ENCODE peak calls at places on chromosome 20, in eight cellular contexts. Y is esophagus muscularis mucosa, D is upper lobe of left lung, S is sigmoid colon, J is spleen, P is SK-N-MC, L is breast epithelium, C is prostate gland. G is an unnamed sample.

GRCh38 chr20:45948261-45948733 is 13.8 kb downstream of the PCIF1 start:
- DNase-seq in C (no peak), J (no peak), S (no peak), P (no peak), D (no peak), L (no peak), Y (no peak), G (no peak)

GRCh38 chr20:5095931-5096330 is 23.8 kb downstream of the PCNA start:
- DNase-seq in L (no peak), D (peak), C (no peak), J (peak), Y (no peak), S (no peak), P (no peak), G (no peak)

GRCh38 chr20:17531537-17532025 is 402 bp upstream of the BFSP1 start:
- DNase-seq in D (no peak), S (no peak), Y (no peak), P (no peak), L (no peak), C (no peak), J (no peak), G (no peak)

GRCh38 chr20:59985864-59986263 is 27.6 kb downstream of the CDH26 start:
- DNase-seq in C (no peak), J (no peak), D (no peak), Y (peak), S (no peak), P (no peak), L (no peak), G (no peak)

GRCh38 chr20:8043687-8044278 is 24.2 kb upstream of the TMX4 start:
- DNase-seq in P (peak), D (no peak), S (no peak), L (no peak), J (no peak), Y (no peak), C (peak), G (no peak)

GRCh38 chr20:52724586-52724985 is 247.6 kb upstream of the TSHZ2 start:
- DNase-seq in L (no peak), S (no peak), C (peak), J (no peak), Y (no peak), P (no peak), D (no peak), G (no peak)

GRCh38 chr20:20796766-20797415 is 84.4 kb upstream of the RALGAPA2 start:
- DNase-seq in C (no peak), D (peak), J (no peak), L (no peak), P (no peak), S (no peak), Y (no peak), G (no peak)

GRCh38 chr20:61913423-61914225 is 152.1 kb downstream of the TAF4 start:
- DNase-seq in C (no peak), S (no peak), J (peak), L (no peak), D (no peak), Y (no peak), P (no peak), G (no peak)

GRCh38 chr20:43824279-43824678 is 90.4 kb upstream of the TOX2 start:
- DNase-seq in D (no peak), S (peak), P (no peak), J (peak), L (no peak), C (no peak), Y (peak), G (no peak)

GRCh38 chr20:62165762-62166399 is 16.9 kb upstream of the MTG2 start:
- DNase-seq in S (no peak), P (no peak), J (peak), C (no peak), L (no peak), D (peak), Y (no peak), G (no peak)

GRCh38 chr20:9498322-9498721 is 16.1 kb upstream of the LAMP5 start:
- DNase-seq in C (no peak), D (no peak), L (no peak), Y (no peak), S (no peak), J (no peak), P (no peak), G (no peak)

GRCh38 chr20:6044102-6044501 is 9.8 kb downstream of the LRRN4 start:
- DNase-seq in P (no peak), C (no peak), D (no peak), J (no peak), S (no peak), Y (no peak), L (no peak), G (no peak)

GRCh38 chr20:58011947-58012610 is 216.4 kb downstream of the ANKRD60 start:
- DNase-seq in C (no peak), Y (no peak), S (no peak), L (peak), D (no peak), P (no peak), J (no peak), G (no peak)

GRCh38 chr20:58651548-58651822 is 402 bp downstream of the STX16 start:
- DNase-seq in J (no peak), S (no peak), C (no peak), L (no peak), P (no peak), Y (no peak), D (no peak), G (no peak)

GRCh38 chr20:17955302-17955701 is 13.3 kb downstream of the SNX5 start:
- DNase-seq in L (no peak), J (no peak), Y (no peak), S (no peak), C (no peak), D (no peak), P (no peak), G (no peak)

GRCh38 chr20:20233041-20233514 is 134.8 kb upstream of the INSM1 start:
- DNase-seq in L (no peak), P (no peak), S (no peak), D (peak), J (no peak), Y (no peak), C (no peak), G (no peak)

GRCh38 chr20:8428988-8429387 is 296.9 kb downstream of the PLCB1 start:
- DNase-seq in L (no peak), C (no peak), S (no peak), Y (no peak), D (no peak), J (no peak), P (no peak), G (no peak)

GRCh38 chr20:63009988-63010769 is 3.4 kb upstream of the BHLHE23 start:
- DNase-seq in S (no peak), C (no peak), J (peak), L (peak), D (no peak), Y (no peak), P (no peak), G (no peak)

GRCh38 chr20:32982617-32983458 is 21.4 kb downstream of the SUN5 start:
- DNase-seq in C (peak), S (no peak), J (peak), P (no peak), Y (no peak), L (no peak), D (no peak), G (peak)

GRCh38 chr20:13342469-13343242 is 121.6 kb downstream of the ISM1 start:
- DNase-seq in S (no peak), C (no peak), P (no peak), D (peak), L (peak), Y (no peak), J (no peak), G (peak)

GRCh38 chr20:48523191-48523757 is 304.5 kb downstream of the PREX1 start:
- DNase-seq in S (no peak), L (no peak), Y (no peak), J (no peak), C (no peak), P (peak), D (no peak), G (no peak)

GRCh38 chr20:57432874-57433491 is 41.8 kb downstream of the RBM38 start:
- DNase-seq in P (no peak), D (peak), Y (no peak), S (peak), C (no peak), J (peak), L (no peak), G (no peak)

GRCh38 chr20:20267685-20268429 is 100.0 kb upstream of the INSM1 start:
- DNase-seq in C (no peak), L (no peak), P (no peak), D (no peak), S (no peak), J (no peak), Y (no peak), G (no peak)

DNA sequence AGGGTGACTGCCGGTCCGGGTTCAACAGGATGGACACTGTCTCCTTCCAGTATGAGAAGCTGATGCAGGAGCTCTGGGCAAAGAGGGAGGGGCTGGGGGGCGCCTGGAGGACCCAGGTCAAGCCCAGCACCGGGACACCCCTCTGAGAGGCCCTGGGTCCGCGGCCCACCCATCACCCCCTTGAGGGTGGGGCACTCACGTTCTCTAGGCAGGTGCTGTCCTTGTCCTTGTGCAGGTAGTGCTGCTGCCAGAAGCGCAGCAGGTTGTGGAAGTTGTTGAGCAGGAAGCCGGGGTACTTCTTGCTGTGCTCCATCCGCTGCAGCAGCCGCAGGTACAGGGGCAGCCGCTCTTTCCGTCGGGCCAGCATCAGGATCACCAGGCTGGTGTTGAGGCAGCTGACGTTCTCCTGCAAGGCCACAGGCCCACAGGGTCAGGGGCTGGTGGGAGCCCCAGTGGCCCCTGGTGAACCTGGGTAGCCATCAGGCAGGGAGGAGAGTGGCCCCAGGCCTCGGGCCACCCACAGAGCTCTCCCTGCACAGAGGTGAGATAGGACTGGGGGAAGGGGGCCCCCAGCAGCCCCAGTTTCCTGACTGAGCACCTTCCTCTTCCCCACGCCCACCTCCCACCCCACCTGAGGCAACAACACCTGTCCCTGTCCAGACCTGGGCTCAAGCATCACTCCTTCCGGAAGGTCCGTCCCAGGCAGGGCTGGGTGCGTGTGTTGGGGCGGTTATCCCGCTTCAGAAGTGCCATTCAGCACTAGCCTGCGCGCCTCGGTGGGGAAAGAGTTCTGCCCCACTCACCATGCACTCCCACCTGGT is 47.8 kb downstream of the MYH7B start:
- DNase-seq in L (no peak), C (no peak), Y (no peak), P (no peak), J (peak), S (peak), D (peak), G (peak)
- TF ChIP-seq POLR2AphosphoS5 in L (no peak), C (no peak), Y (no peak), P (no peak), J (no peak), S (no peak), D (no peak), G (no peak)

DNA sequence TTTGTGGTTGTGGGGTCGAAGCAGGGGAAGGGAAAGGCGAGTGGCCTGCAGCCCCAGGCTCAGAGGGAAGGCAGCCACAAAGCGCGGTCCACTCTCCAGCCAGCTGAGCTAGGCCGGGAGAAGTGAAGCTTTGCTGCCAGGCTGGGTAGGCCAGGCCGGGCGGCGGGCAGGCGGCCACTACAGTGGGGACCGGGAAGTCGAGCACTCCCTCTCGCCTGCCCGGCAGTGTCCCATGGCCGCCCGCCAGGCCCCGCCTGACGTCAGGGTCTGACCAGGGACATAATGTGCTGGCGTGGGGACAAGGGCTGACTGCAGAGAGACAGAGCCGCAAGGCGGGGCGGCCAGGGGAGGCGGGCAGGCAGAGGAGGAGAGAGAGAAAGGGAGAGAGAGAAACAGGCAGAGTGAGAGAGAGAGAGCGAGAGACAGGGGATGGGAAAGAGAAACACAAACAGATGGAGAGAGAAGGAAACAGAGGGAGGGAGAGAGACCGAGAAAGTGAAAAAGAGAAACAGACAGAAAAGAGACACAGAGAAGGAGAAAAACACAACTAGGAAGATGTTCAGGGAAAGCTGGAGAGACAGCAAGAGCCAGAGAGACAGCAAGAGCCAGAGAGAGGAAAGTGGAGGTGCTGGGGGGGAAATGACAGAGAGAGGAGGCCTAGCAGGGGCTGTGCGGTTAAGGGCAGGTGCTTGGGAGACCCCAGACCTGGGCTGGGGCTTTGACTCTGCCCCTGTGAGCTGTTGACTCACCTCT is 94.5 kb upstream of the PTPN1 start:
- DNase-seq in L (peak), P (no peak), S (peak), Y (peak), D (peak), J (peak), C (peak), G (peak)
- TF ChIP-seq POLR2AphosphoS5 in L (peak), P (no peak), S (peak), Y (peak), D (peak), J (peak), C (peak), G (no peak)

GRCh38 chr20:25991756-25992130 is 295.1 kb upstream of the ZNF337 start:
- DNase-seq in L (no peak), C (no peak), P (no peak), D (peak), Y (no peak), S (no peak), J (peak), G (no peak)
- TF ChIP-seq POLR2AphosphoS5 in L (no peak), C (no peak), P (no peak), D (no peak), Y (no peak), S (no peak), J (no peak), G (no peak)

DNA sequence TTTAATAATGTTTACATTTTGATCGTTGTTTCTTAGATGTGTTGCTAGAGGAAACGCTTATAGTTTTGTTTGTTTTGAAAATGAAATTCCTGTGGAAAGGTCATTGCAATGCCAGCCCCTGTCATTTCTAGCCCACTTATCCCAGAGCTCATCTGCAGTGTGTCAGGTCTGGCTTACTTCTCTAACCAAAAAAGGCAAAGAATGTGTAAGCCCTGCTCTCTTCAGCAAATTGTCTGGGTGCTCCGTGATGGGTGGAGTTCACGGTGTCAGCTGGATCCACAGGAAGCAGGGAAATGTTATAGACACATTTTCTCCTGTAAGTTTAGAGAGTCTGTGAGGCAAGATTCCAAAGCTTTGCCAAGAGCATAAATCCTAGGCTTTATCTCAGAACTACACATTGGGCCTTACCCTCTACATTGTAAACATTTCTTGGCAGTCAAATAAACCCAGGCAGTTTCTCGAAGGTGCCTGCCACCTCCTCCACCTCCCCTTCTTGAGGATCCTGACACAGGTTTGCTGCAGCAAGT is 50.9 kb downstream of the RPRD1B start:
- DNase-seq in P (no peak), J (no peak), D (no peak), S (no peak), L (no peak), Y (peak), C (peak), G (no peak)
- TF ChIP-seq POLR2AphosphoS5 in P (no peak), J (no peak), D (peak), S (no peak), L (no peak), Y (peak), C (peak), G (no peak)

GRCh38 chr20:3797592-3798404 is 1.7 kb downstream of the CDC25B start:
- DNase-seq in J (peak), D (peak), Y (no peak), L (no peak), S (no peak), P (no peak), C (no peak), G (no peak)
- TF ChIP-seq POLR2AphosphoS5 in J (peak), D (no peak), Y (no peak), L (no peak), S (no peak), P (no peak), C (no peak), G (no peak)

DNA sequence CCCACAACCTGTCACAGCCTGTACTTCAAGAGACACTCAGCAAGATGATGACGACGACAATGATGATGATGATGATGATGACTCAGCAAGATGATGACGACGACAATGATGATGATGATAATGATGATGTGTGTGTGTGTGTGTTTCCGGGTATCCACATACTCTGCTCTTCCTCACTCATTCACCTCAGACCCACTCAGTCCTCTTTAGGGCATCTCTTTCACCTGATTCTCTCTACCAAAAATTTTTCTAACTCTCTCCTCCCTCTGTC is 1.2 kb upstream of the EIF6 start:
- DNase-seq in L (no peak), C (no peak), Y (no peak), P (no peak), S (no peak), D (no peak), J (no peak), G (no peak)
- TF ChIP-seq POLR2AphosphoS5 in L (no peak), C (no peak), Y (no peak), P (no peak), S (no peak), D (no peak), J (no peak), G (no peak)

DNA sequence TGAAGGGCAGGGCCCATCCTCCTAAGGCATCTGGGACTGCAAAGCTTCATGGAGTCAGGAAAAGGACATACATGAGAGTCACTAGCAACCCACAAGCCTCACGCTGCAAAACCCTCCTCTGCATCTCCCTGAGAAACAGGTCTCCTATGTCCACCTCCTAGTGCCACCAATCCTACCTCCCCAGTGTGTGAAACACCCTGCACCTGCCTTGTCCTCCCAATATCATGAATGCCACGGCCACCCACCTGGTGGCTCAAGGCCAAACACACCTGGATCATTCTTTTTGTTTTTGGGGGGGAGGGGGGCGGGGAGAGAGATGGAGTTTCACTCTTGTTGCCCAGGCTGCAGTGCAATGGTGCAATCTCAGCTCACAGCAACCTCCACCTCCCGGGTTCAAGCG is 90.5 kb downstream of the ZMYND8 start:
- DNase-seq in S (no peak), Y (no peak), P (no peak), D (no peak), C (no peak), L (no peak), J (no peak), G (no peak)
- TF ChIP-seq POLR2AphosphoS5 in S (no peak), Y (no peak), P (no peak), D (no peak), C (no peak), L (no peak), J (no peak), G (no peak)

DNA sequence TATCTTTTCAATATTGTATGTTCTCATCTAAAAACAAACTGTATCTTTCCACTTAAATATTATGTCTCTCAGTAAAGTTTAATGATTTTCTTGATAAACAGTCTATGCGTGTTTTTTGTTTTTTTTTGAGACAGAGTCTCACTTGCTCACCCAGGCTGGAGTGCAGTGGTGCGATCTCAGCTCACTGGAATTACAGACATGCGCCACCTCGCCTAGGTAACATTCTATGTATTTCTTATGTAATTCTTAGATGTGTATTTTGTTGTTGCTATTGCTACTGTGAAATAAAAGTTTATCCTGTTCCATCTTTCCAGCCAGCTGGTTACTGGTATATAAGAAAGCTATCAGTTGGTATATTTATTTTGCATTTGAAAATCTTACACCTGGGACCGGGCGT is 29.4 kb downstream of the ABHD12 start:
- DNase-seq in P (no peak), J (no peak), L (no peak), Y (no peak), C (no peak), S (no peak), D (no peak), G (no peak)
- TF ChIP-seq POLR2AphosphoS5 in P (no peak), J (no peak), L (no peak), Y (no peak), C (no peak), S (no peak), D (no peak), G (no peak)

G was measured in suprapubic skin.